ENCODE peak calls at places on chromosomes 12 and 14, in four cellular contexts. Z is sigmoid colon; W is CD8-positive, alpha-beta T cell; S is SK-N-MC. I is an unnamed sample.

GRCh38 chr14:53929871-53930685 is 26.5 kb downstream of the BMP4 start:
- DNase-seq in W (no peak), S (no peak), Z (no peak), I (peak)

GRCh38 chr12:44379827-44380226 is 496.3 kb downstream of the NELL2 start:
- DNase-seq in Z (no peak), W (no peak), S (no peak), I (no peak)

GRCh38 chr12:20426191-20426590 is 57.9 kb downstream of the PDE3A start:
- DNase-seq in Z (peak), S (no peak), W (no peak), I (no peak)

GRCh38 chr12:109761631-109761950 is 48.0 kb downstream of the FAM222A start:
- DNase-seq in W (no peak), Z (peak), S (no peak), I (no peak)

GRCh38 chr14:99037777-99038176 is 234.2 kb downstream of the BCL11B start:
- DNase-seq in Z (no peak), S (no peak), W (no peak), I (no peak)

GRCh38 chr12:69840727-69841126 is 15.7 kb downstream of the MYRFL start:
- DNase-seq in Z (no peak), W (no peak), S (no peak), I (no peak)

GRCh38 chr14:68262567-68262966 is 443.0 kb downstream of the RAD51B start:
- DNase-seq in Z (no peak), W (no peak), S (no peak), I (no peak)

GRCh38 chr14:96735509-96735908 is 61.7 kb upstream of the VRK1 start:
- DNase-seq in W (no peak), Z (no peak), S (peak), I (no peak)

GRCh38 chr14:101377069-101377468 is 184.2 kb upstream of the DIO3 start:
- DNase-seq in Z (no peak), W (no peak), S (no peak), I (no peak)

GRCh38 chr14:64722842-64723447 is 18.7 kb downstream of the PLEKHG3 start:
- DNase-seq in S (no peak), W (no peak), Z (peak), I (peak)

GRCh38 chr12:1606021-1606622 is 11.7 kb upstream of the FBXL14 start:
- DNase-seq in Z (peak), W (peak), S (peak), I (no peak)

GRCh38 chr12:101743242-101743641 is 4.0 kb upstream of the SYCP3 start:
- DNase-seq in W (no peak), Z (no peak), S (no peak), I (no peak)

GRCh38 chr14:65410640-65411039 is 1.9 kb upstream of the FUT8 start:
- DNase-seq in S (no peak), Z (no peak), W (no peak), I (no peak)

GRCh38 chr14:76701981-76702380 is 59.3 kb upstream of the VASH1 start:
- DNase-seq in Z (peak), S (no peak), W (no peak), I (no peak)

GRCh38 chr14:101101456-101102056 is 198.0 kb upstream of the RTL1 start:
- DNase-seq in W (peak), Z (peak), S (no peak), I (no peak)

GRCh38 chr12:112305951-112306350 is 76.3 kb downstream of the HECTD4 start:
- DNase-seq in S (no peak), Z (no peak), W (no peak), I (no peak)

GRCh38 chr12:103928736-103929050 is 1.5 kb upstream of the HSP90B1 start:
- DNase-seq in Z (no peak), S (no peak), W (peak), I (no peak)

GRCh38 chr12:75526655-75527511 is 15.5 kb upstream of the KRR1 start:
- DNase-seq in S (no peak), W (no peak), Z (peak), I (peak)

GRCh38 chr12:118463677-118464076 is 87.3 kb downstream of the SUDS3 start:
- DNase-seq in S (no peak), Z (no peak), W (no peak), I (no peak)

GRCh38 chr12:79555006-79555925 is 135.5 kb downstream of the PAWR start:
- DNase-seq in Z (no peak), W (no peak), S (peak), I (no peak)

GRCh38 chr12:101298426-101298825 is 18.5 kb downstream of the UTP20 start:
- DNase-seq in Z (no peak), W (no peak), S (no peak), I (no peak)

GRCh38 chr14:95314609-95315008 is 5.1 kb downstream of the CLMN start:
- DNase-seq in Z (no peak), S (no peak), W (no peak), I (no peak)

GRCh38 chr14:92470215-92470614 is 43.4 kb upstream of the RIN3 start:
- DNase-seq in S (no peak), Z (no peak), W (no peak), I (no peak)

GRCh38 chr14:64137657-64138290 is 156.4 kb downstream of the ESR2 start:
- DNase-seq in Z (no peak), S (no peak), W (no peak), I (no peak)

GRCh38 chr12:62778187-62778586 is 156.8 kb downstream of the PPM1H start:
- DNase-seq in Z (no peak), W (no peak), S (no peak), I (no peak)

GRCh38 chr12:111363578-111363977 is 5.3 kb downstream of the PHETA1 start:
- DNase-seq in S (no peak), W (no peak), Z (no peak), I (no peak)

GRCh38 chr12:111437816-111438454 is 32.2 kb downstream of the SH2B3 start:
- DNase-seq in S (no peak), W (peak), Z (no peak), I (no peak)

GRCh38 chr12:123150273-123150803 is 552 bp downstream of the PITPNM2 start:
- DNase-seq in Z (peak), W (peak), S (no peak), I (no peak)

GRCh38 chr12:49089831-49090773 is 4.5 kb downstream of the DHH start:
- DNase-seq in W (peak), S (no peak), Z (no peak), I (no peak)

GRCh38 chr12:121392325-121392716 is 7.6 kb upstream of the RNF34 start:
- DNase-seq in S (no peak), Z (no peak), W (no peak), I (no peak)

GRCh38 chr12:92132282-92132681 is 13.4 kb downstream of the BTG1 start:
- DNase-seq in Z (no peak), W (no peak), S (no peak), I (peak)

GRCh38 chr12:78918221-78918620 is 53.6 kb downstream of the SYT1 start:
- DNase-seq in W (no peak), S (no peak), Z (no peak), I (no peak)

GRCh38 chr12:105820407-105821140 is 318.2 kb downstream of the NUAK1 start:
- DNase-seq in W (no peak), Z (peak), S (no peak), I (no peak)

GRCh38 chr14:96403409-96403808 is 11.5 kb downstream of the AK7 start:
- DNase-seq in Z (no peak), W (no peak), S (no peak), I (no peak)

GRCh38 chr12:43112101-43112661 is 439.8 kb downstream of the ADAMTS20 start:
- DNase-seq in S (no peak), Z (no peak), W (no peak), I (no peak)

GRCh38 chr14:60655898-60656754 is 6.8 kb upstream of the SIX1 start:
- DNase-seq in W (no peak), S (no peak), Z (no peak), I (no peak)

GRCh38 chr14:60658116-60658515 is 8.8 kb upstream of the SIX1 start:
- DNase-seq in S (no peak), Z (no peak), W (no peak), I (no peak)

GRCh38 chr14:60658909-60659585 is 9.8 kb upstream of the SIX1 start:
- DNase-seq in Z (no peak), W (no peak), S (no peak), I (no peak)

GRCh38 chr14:60656755-60657608 is 7.7 kb upstream of the SIX1 start:
- DNase-seq in S (no peak), Z (no peak), W (no peak), I (no peak)

GRCh38 chr14:60657609-60657983 is 8.3 kb upstream of the SIX1 start:
- DNase-seq in Z (no peak), W (no peak), S (no peak), I (no peak)
- H3K4me3 ChIP-seq in Z (peak), W (no peak), S (no peak), I (peak)

GRCh38 chr12:53997324-53998173 is 2.4 kb upstream of the HOXC9 start:
- DNase-seq in W (no peak), S (no peak), Z (no peak), I (no peak)

GRCh38 chr12:53998174-53998899 is 1.6 kb upstream of the HOXC9 start:
- DNase-seq in W (no peak), Z (no peak), S (no peak), I (no peak)

GRCh38 chr12:53999596-54000104 is 311 bp upstream of the HOXC9 start:
- DNase-seq in W (no peak), S (peak), Z (no peak), I (no peak)

GRCh38 chr12:54000105-54000773 is at the start of gene HOXC9:
- DNase-seq in S (no peak), Z (no peak), W (no peak), I (no peak)

DNA sequence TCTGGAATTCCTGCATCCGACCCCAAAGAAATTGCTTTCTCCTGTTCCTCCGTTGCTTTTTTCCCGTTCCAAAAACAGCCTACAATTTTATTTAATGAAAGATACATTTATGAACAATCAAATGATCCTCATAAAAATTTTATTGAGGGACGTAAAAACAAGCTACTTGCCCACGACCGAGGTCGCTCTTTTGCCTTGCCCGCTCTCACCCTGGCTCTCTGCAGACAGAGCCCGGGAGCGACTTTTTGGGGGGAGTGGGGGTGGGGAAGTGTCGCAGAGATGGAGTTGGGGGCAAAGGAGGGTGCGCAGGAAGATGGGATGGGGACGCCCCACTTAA is 1.1 kb upstream of the HOXC9 start:
- DNase-seq in Z (no peak), W (no peak), S (no peak), I (no peak)
- H3K4me3 ChIP-seq in Z (no peak), W (no peak), S (peak), I (no peak)

GRCh38 chr12:116878567-116879508 is 2.4 kb downstream of the HRK start:
- DNase-seq in Z (no peak), W (no peak), S (no peak), I (no peak)

GRCh38 chr12:116880817-116881324 is 370 bp downstream of the HRK start:
- DNase-seq in Z (no peak), S (no peak), W (no peak), I (no peak)

GRCh38 chr12:116881325-116881866 is at the start of gene HRK:
- DNase-seq in S (no peak), Z (no peak), W (no peak), I (no peak)

GRCh38 chr12:116880213-116880816 is 926 bp downstream of the HRK start:
- DNase-seq in Z (no peak), W (no peak), S (no peak), I (no peak)

GRCh38 chr12:116879509-116880212 is 1.6 kb downstream of the HRK start:
- DNase-seq in Z (no peak), W (no peak), S (no peak), I (no peak)
- H3K4me3 ChIP-seq in Z (no peak), W (peak), S (peak), I (no peak)

GRCh38 chr12:114220311-114220710 is 185.6 kb downstream of the TBX5 start:
- DNase-seq in W (no peak), S (no peak), Z (no peak), I (no peak)

GRCh38 chr12:114213055-114213561 is 192.8 kb downstream of the TBX5 start:
- DNase-seq in S (no peak), Z (no peak), W (no peak), I (no peak)

GRCh38 chr12:114221136-114221838 is 184.7 kb downstream of the TBX5 start:
- DNase-seq in Z (no peak), S (no peak), W (no peak), I (no peak)

GRCh38 chr12:114218136-114218535 is 187.8 kb downstream of the TBX5 start:
- DNase-seq in S (no peak), Z (no peak), W (no peak), I (no peak)

DNA sequence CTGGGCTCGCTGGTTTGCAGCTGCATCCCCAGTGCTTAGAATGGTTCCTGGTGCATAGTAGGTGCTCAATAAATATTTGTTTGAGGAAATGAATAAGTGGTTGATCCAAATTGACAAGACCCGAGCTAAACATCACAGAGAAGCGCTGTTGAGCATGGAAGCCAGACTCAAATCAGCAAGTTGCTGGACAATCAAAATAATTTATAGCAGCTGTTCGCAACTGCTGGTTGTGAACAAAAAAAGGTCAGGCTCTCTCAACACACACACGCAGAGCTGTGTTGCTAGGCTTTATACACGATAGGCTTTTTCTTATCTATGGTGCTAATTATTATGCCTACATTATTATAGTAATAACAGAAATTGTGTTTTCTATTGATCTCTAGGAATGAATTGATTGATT is 190.2 kb downstream of the TBX5 start:
- DNase-seq in S (no peak), Z (no peak), W (no peak), I (no peak)
- H3K4me3 ChIP-seq in S (no peak), Z (no peak), W (no peak), I (no peak)

GRCh38 chr14:67004521-67004920 is 184.7 kb upstream of the GARIN2 start:
- DNase-seq in Z (no peak), W (no peak), S (no peak), I (no peak)
- H3K4me3 ChIP-seq in Z (no peak), W (no peak), S (no peak), I (no peak)

DNA sequence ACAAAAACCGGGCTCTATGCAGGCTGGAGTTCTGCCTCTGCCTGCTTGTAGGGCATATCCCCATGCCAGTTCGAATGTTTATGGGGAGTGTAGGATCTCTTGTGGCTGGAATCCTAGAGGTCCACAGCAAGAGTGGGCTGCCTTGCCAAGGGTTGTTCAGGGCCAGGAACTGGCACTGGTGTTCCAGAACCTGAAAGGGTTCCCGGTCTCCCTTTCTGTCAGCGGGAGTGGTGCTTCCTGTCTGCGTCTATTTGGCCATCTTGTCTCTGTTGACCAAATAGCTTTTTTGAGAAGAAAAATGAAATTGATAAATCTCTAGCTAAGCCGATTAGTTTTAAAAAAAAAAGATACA is 17.8 kb downstream of the OLR1 start:
- DNase-seq in W (no peak), Z (no peak), S (no peak), I (no peak)
- H3K4me3 ChIP-seq in W (peak), Z (peak), S (no peak), I (peak)

GRCh38 chr12:52663420-52663819 is 11.4 kb upstream of the KRT2 start:
- DNase-seq in Z (no peak), W (no peak), S (no peak), I (no peak)

GRCh38 chr12:52661668-52662067 is 9.7 kb upstream of the KRT2 start:
- DNase-seq in Z (no peak), W (no peak), S (no peak), I (no peak)

GRCh38 chr12:52659395-52659794 is 7.4 kb upstream of the KRT2 start:
- DNase-seq in S (no peak), Z (no peak), W (no peak), I (no peak)

GRCh38 chr12:52662093-52663006 is 10.3 kb upstream of the KRT2 start:
- DNase-seq in Z (no peak), S (no peak), W (no peak), I (no peak)

GRCh38 chr12:52660934-52661333 is 8.9 kb upstream of the KRT2 start:
- DNase-seq in W (no peak), S (no peak), Z (no peak), I (no peak)
- H3K4me3 ChIP-seq in W (no peak), S (no peak), Z (no peak), I (no peak)

GRCh38 chr14:90058876-90059458 is 2.8 kb upstream of the KCNK13 start:
- DNase-seq in W (no peak), Z (no peak), S (no peak), I (no peak)

GRCh38 chr14:90061849-90062794 is at the start of gene KCNK13:
- DNase-seq in W (no peak), S (no peak), Z (no peak), I (no peak)

GRCh38 chr14:90060965-90061848 is 587 bp upstream of the KCNK13 start:
- DNase-seq in S (no peak), Z (no peak), W (no peak), I (no peak)

GRCh38 chr14:90062852-90063539 is 1.2 kb downstream of the KCNK13 start:
- DNase-seq in Z (no peak), W (no peak), S (no peak), I (no peak)

GRCh38 chr14:90060312-90060964 is 1.4 kb upstream of the KCNK13 start:
- DNase-seq in W (peak), S (no peak), Z (no peak), I (peak)
- H3K4me3 ChIP-seq in W (peak), S (peak), Z (peak), I (no peak)